ENCODE peak calls at places on chromosomes 5 and 9, in five cellular contexts. Y, Z, B, K and O are unnamed samples.

GRCh38 chr9:16230731-16231130 is 639.7 kb downstream of the BNC2 start:
- DNase-seq in Y (no peak), Z (no peak), B (no peak), K (no peak), O (no peak)

GRCh38 chr9:95514402-95514801 is 2.4 kb downstream of the PTCH1 start:
- DNase-seq in Y (no peak), Z (no peak), B (no peak), K (no peak), O (no peak)

GRCh38 chr5:119358901-119359603 is 3.2 kb downstream of the TNFAIP8 start:
- DNase-seq in Y (no peak), Z (no peak), B (no peak), K (no peak), O (no peak)

GRCh38 chr5:40630166-40630565 is 49.5 kb upstream of the PTGER4 start:
- DNase-seq in Y (no peak), Z (no peak), B (no peak), K (no peak), O (no peak)

GRCh38 chr5:96736937-96737336 is 70.8 kb downstream of the ERAP1 start:
- DNase-seq in Y (no peak), Z (no peak), B (no peak), K (no peak), O (no peak)

GRCh38 chr9:126423022-126423708 is 96.5 kb downstream of the MVB12B start:
- DNase-seq in Y (no peak), Z (no peak), B (no peak), K (no peak), O (peak; percentile 56)

GRCh38 chr5:139700711-139701693 is 52.9 kb downstream of the CXXC5 start:
- DNase-seq in Y (no peak), Z (no peak), B (no peak), K (no peak), O (no peak)

GRCh38 chr5:6508931-6509330 is 60.3 kb downstream of the UBE2QL1 start:
- DNase-seq in Y (no peak), Z (no peak), B (no peak), K (no peak), O (no peak)

GRCh38 chr5:39264528-39264927 is 45.2 kb upstream of the FYB1 start:
- DNase-seq in Y (no peak), Z (no peak), B (no peak), K (no peak), O (no peak)

GRCh38 chr9:124735121-124735520 is 36.0 kb downstream of the NR6A1 start:
- DNase-seq in Y (peak; percentile 27), Z (peak; percentile 59), B (peak; percentile 53), K (no peak), O (no peak)

GRCh38 chr9:104992696-104993095 is 64.7 kb upstream of the ABCA1 start:
- DNase-seq in Y (peak; percentile 67), Z (no peak), B (peak; percentile 90), K (no peak), O (no peak)

GRCh38 chr9:114908104-114908621 is 22.2 kb downstream of the TNFSF8 start:
- DNase-seq in Y (no peak), Z (peak; percentile 38), B (peak; percentile 52), K (no peak), O (peak; percentile 54)

GRCh38 chr9:5842926-5843325 is 10.0 kb upstream of the ERMP1 start:
- DNase-seq in Y (no peak), Z (no peak), B (no peak), K (no peak), O (no peak)

GRCh38 chr5:177427919-177428573 is 1.6 kb downstream of the GRK6 start:
- DNase-seq in Y (no peak), Z (no peak), B (no peak), K (peak; percentile 59), O (peak; percentile 10)

GRCh38 chr5:92391-93220 is 638 bp downstream of the PLEKHG4B start:
- DNase-seq in Y (peak; percentile 2), Z (no peak), B (no peak), K (no peak), O (no peak)

GRCh38 chr9:117796681-117797080 is 92.5 kb downstream of the TLR4 start:
- DNase-seq in Y (no peak), Z (no peak), B (no peak), K (no peak), O (peak; percentile 34)

GRCh38 chr9:38035873-38036272 is 33.2 kb downstream of the SHB start:
- DNase-seq in Y (peak; percentile 66), Z (no peak), B (peak; percentile 90), K (no peak), O (peak; percentile 79)

GRCh38 chr5:42225009-42225408 is 198.2 kb upstream of the GHR start:
- DNase-seq in Y (no peak), Z (no peak), B (no peak), K (no peak), O (no peak)

GRCh38 chr5:170362625-170363024 is 26.5 kb downstream of the KCNMB1 start:
- DNase-seq in Y (no peak), Z (no peak), B (no peak), K (no peak), O (no peak)

GRCh38 chr5:74382864-74383618 is 257.5 kb downstream of the ENC1 start:
- DNase-seq in Y (peak; percentile 15), Z (no peak), B (peak; percentile 54), K (no peak), O (no peak)

GRCh38 chr5:150053231-150053626 is 33.1 kb downstream of the CSF1R start:
- DNase-seq in Y (peak; percentile 60), Z (no peak), B (peak; percentile 85), K (no peak), O (peak; percentile 68)

GRCh38 chr5:68285075-68285827 is 69.7 kb downstream of the PIK3R1 start:
- DNase-seq in Y (no peak), Z (no peak), B (no peak), K (no peak), O (no peak)

GRCh38 chr5:53360811-53361210 is 119.6 kb upstream of the FST start:
- DNase-seq in Y (peak; percentile 86), Z (peak; percentile 4), B (peak; percentile 94), K (no peak), O (peak; percentile 62)

GRCh38 chr5:66442951-66443445 is 153.2 kb upstream of the MAST4 start:
- DNase-seq in Y (peak; percentile 64), Z (no peak), B (no peak), K (no peak), O (no peak)

GRCh38 chr9:133737071-133737773 is 930 bp downstream of the SARDH start:
- DNase-seq in Y (no peak), Z (no peak), B (no peak), K (no peak), O (no peak)

GRCh38 chr9:129287595-129288305 is 109.7 kb upstream of the IER5L start:
- DNase-seq in Y (no peak), Z (no peak), B (no peak), K (peak; percentile 34), O (no peak)

GRCh38 chr5:1080414-1080813 is 31.4 kb downstream of the SLC12A7 start:
- DNase-seq in Y (no peak), Z (no peak), B (no peak), K (no peak), O (no peak)

GRCh38 chr5:177365845-177366527 is 8.3 kb downstream of the RGS14 start:
- DNase-seq in Y (no peak), Z (no peak), B (no peak), K (no peak), O (no peak)

GRCh38 chr5:1185652-1186350 is 15.6 kb upstream of the SLC6A19 start:
- DNase-seq in Y (no peak), Z (no peak), B (no peak), K (peak; percentile 45), O (peak; percentile 0)

GRCh38 chr5:173452506-173452905 is 124.3 kb upstream of the STC2 start:
- DNase-seq in Y (no peak), Z (no peak), B (peak; percentile 23), K (no peak), O (no peak)

GRCh38 chr5:152529456-152529855 is 124.4 kb upstream of the NMUR2 start:
- DNase-seq in Y (no peak), Z (no peak), B (no peak), K (no peak), O (no peak)

GRCh38 chr5:154193636-154194035 is 3.1 kb downstream of the GALNT10 start:
- DNase-seq in Y (no peak), Z (no peak), B (peak; percentile 37), K (no peak), O (no peak)
- H3K4me3 ChIP-seq in Y (no peak overlapping the region), Z (no peak overlapping the region), B (no peak overlapping the region), K (no peak overlapping the region), O (no peak overlapping the region)

GRCh38 chr5:135033866-135034185 is 202 bp downstream of the PITX1 start:
- DNase-seq in Y (no peak), Z (no peak), B (no peak), K (no peak), O (no peak)

GRCh38 chr5:135034963-135035677 is 1.1 kb upstream of the PITX1 start:
- DNase-seq in Y (no peak), Z (no peak), B (no peak), K (peak; percentile 24), O (peak; percentile 75)

GRCh38 chr5:135035678-135036030 is 1.6 kb upstream of the PITX1 start:
- DNase-seq in Y (no peak), Z (no peak), B (no peak), K (peak; percentile 25), O (no peak)

GRCh38 chr5:135033026-135033861 is 784 bp downstream of the PITX1 start:
- DNase-seq in Y (peak; percentile 35), Z (no peak), B (peak; percentile 56), K (peak; percentile 45), O (peak; percentile 68)

DNA sequence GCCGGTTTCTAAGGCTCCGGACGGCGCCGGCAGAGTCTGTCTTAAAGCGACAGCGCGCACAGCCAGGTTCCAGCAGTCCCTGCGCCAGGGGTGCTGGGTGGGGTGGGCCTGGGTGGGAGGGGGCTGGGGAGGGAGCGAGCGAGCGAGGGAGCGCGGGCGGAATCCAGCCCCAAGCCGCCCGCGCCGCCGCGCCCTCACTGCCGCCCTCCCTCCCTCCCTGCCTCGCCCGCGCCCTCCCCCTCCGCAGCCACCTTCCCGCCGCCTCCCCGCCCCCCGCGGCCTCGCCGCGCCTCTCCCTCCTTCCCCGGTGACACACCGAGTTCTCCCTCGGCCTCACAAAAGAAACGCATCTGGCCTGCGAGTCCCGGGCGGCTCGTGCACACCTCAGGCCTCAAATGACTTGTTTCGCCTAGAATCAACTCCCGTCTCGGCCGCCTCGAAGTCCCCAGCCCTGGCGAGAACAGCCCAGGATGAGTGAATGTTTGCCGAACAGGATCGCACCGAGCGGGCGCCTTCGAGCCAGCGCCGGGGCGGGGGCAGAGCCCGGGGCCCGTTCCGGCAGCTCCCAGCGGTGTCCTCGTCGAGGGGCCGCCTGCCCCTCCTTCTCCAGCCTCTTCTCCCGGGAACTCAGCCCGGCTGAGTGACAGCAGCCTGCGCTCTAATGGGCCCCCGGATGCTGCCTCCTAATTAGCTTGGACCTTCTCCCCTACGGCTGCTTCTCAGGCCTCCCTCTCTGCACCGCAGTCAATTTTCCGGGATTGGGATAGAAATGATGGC is at the start of gene PITX1:
- DNase-seq in Y (peak; percentile 40), Z (peak; percentile 33), B (peak; percentile 69), K (peak; percentile 52), O (peak; percentile 97)
- H3K27me3 ChIP-seq in Y (peaks cover 70% of the 10 kb centered on the region), Z (no peaks in the 10 kb centered on the region), B (peaks cover 26% of the 10 kb centered on the region), K (peaks cover 96% of the 10 kb centered on the region), O (no peaks in the 10 kb centered on the region)

GRCh38 chr9:116564266-116564793 is 122.8 kb upstream of the TRIM32 start:
- DNase-seq in Y (no peak), Z (no peak), B (no peak), K (no peak), O (no peak)
- H3K36me3 ChIP-seq in Y (no peaks in the 10 kb centered on the region), Z (no peaks in the 10 kb centered on the region), B (no peaks in the 10 kb centered on the region), K (no peaks in the 10 kb centered on the region), O (no peaks in the 10 kb centered on the region)

DNA sequence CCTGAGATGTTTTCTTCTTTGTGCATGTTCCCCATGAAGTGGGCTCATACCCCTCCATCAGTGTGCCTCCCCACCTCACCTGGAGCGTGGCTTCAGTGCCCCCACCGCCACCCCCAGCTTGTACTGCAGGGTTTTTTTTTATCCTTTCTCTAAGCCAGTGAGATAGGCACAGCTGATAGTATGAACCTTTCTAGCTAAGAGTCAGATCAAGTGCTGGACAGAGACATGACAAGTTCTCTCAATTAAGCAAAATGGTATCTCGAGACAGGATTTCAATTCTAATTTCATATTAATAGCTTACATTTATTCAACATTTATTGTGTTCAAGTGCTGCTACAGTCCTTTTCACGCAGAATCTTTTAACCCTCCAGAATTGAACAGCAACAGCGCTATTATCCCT is 55.7 kb downstream of the NDFIP1 start:
- DNase-seq in Y (no peak), Z (no peak), B (no peak), K (no peak), O (no peak)
- H3K4me3 ChIP-seq in Y (no peak overlapping the region), Z (no peak overlapping the region), B (no peak overlapping the region), K (no peak overlapping the region), O (no peak overlapping the region)